ENCODE peak calls at places on chromosomes 16 and 17, in five cellular contexts. One of them, this sample, is unnamed. For H3K27me3 and H3K4me1, the result is how much of the 10 kb centered on the place peaks cover.

GRCh38 chr17:17552351-17553216 is 38.9 kb downstream of the PEMT start:
- DNase-seq in breast epithelium: no peak
- DNase-seq in adrenal gland: no peak
- DNase-seq in heart left ventricle: peak
- DNase-seq in prostate gland: no peak
- DNase-seq in this sample: no peak

GRCh38 chr16:30377812-30378235 is 3.2 kb downstream of the MYL11 start:
- DNase-seq in heart left ventricle: peak
- DNase-seq in prostate gland: peak
- DNase-seq in breast epithelium: peak
- DNase-seq in adrenal gland: peak
- DNase-seq in this sample: peak

GRCh38 chr17:19014628-19015215 is 10.2 kb upstream of the FAM83G start:
- DNase-seq in heart left ventricle: peak
- DNase-seq in adrenal gland: no peak
- DNase-seq in prostate gland: no peak
- DNase-seq in breast epithelium: no peak
- DNase-seq in this sample: no peak

GRCh38 chr16:30882429-30883310 is 11.2 kb downstream of the BCL7C start:
- DNase-seq in heart left ventricle: no peak
- DNase-seq in breast epithelium: no peak
- DNase-seq in adrenal gland: no peak
- DNase-seq in prostate gland: no peak
- DNase-seq in this sample: no peak

GRCh38 chr16:69386596-69386995 is 789 bp upstream of the TERF2 start:
- DNase-seq in breast epithelium: no peak
- DNase-seq in adrenal gland: no peak
- DNase-seq in prostate gland: no peak
- DNase-seq in heart left ventricle: no peak
- DNase-seq in this sample: no peak

GRCh38 chr16:52569296-52569695 is 22.4 kb upstream of the TOX3 start:
- DNase-seq in prostate gland: no peak
- DNase-seq in heart left ventricle: no peak
- DNase-seq in breast epithelium: no peak
- DNase-seq in adrenal gland: no peak
- DNase-seq in this sample: no peak

GRCh38 chr17:53118948-53119347 is 703.8 kb upstream of the KIF2B start:
- DNase-seq in heart left ventricle: no peak
- DNase-seq in adrenal gland: no peak
- DNase-seq in breast epithelium: no peak
- DNase-seq in prostate gland: no peak
- DNase-seq in this sample: no peak

GRCh38 chr17:35087731-35088646 is 24.5 kb upstream of the RFFL start:
- DNase-seq in breast epithelium: peak
- DNase-seq in prostate gland: peak
- DNase-seq in adrenal gland: peak
- DNase-seq in heart left ventricle: peak
- DNase-seq in this sample: peak

GRCh38 chr16:11251525-11252481 is 4.2 kb downstream of the SOCS1 start:
- DNase-seq in adrenal gland: no peak
- DNase-seq in heart left ventricle: no peak
- DNase-seq in breast epithelium: no peak
- DNase-seq in prostate gland: no peak
- DNase-seq in this sample: no peak

GRCh38 chr17:56912105-56912999 is 1.5 kb downstream of the TRIM25 start:
- DNase-seq in adrenal gland: peak
- DNase-seq in heart left ventricle: peak
- DNase-seq in breast epithelium: no peak
- DNase-seq in prostate gland: no peak
- DNase-seq in this sample: peak

GRCh38 chr17:58344047-58344790 is 7.8 kb downstream of the SUPT4H1 start:
- DNase-seq in breast epithelium: no peak
- DNase-seq in adrenal gland: peak
- DNase-seq in heart left ventricle: no peak
- DNase-seq in prostate gland: no peak
- DNase-seq in this sample: peak

GRCh38 chr16:67917852-67918236 is 13.8 kb downstream of the CTRL start:
- DNase-seq in heart left ventricle: no peak
- DNase-seq in prostate gland: no peak
- DNase-seq in adrenal gland: peak
- DNase-seq in breast epithelium: no peak
- DNase-seq in this sample: no peak

GRCh38 chr16:56861092-56861610 is 3.9 kb upstream of the SLC12A3 start:
- DNase-seq in prostate gland: no peak
- DNase-seq in heart left ventricle: no peak
- DNase-seq in adrenal gland: no peak
- DNase-seq in breast epithelium: no peak
- DNase-seq in this sample: peak

GRCh38 chr16:28106467-28106866 is 43.0 kb upstream of the GSG1L start:
- DNase-seq in prostate gland: no peak
- DNase-seq in breast epithelium: no peak
- DNase-seq in heart left ventricle: no peak
- DNase-seq in adrenal gland: peak
- DNase-seq in this sample: no peak

GRCh38 chr16:4316732-4317461 is 1.0 kb downstream of the GLIS2 start:
- DNase-seq in heart left ventricle: peak
- DNase-seq in breast epithelium: no peak
- DNase-seq in prostate gland: no peak
- DNase-seq in adrenal gland: peak
- DNase-seq in this sample: peak

GRCh38 chr17:68491381-68491849 is 20.8 kb upstream of the PRKAR1A start:
- DNase-seq in prostate gland: no peak
- DNase-seq in adrenal gland: peak
- DNase-seq in breast epithelium: no peak
- DNase-seq in heart left ventricle: peak
- DNase-seq in this sample: peak

GRCh38 chr17:15184872-15185624 is 80.1 kb downstream of the PMP22 start:
- DNase-seq in prostate gland: no peak
- DNase-seq in adrenal gland: no peak
- DNase-seq in heart left ventricle: no peak
- DNase-seq in breast epithelium: no peak
- DNase-seq in this sample: no peak

GRCh38 chr17:80871341-80871740 is 120.3 kb upstream of the CHMP6 start:
- DNase-seq in breast epithelium: peak
- DNase-seq in heart left ventricle: peak
- DNase-seq in prostate gland: no peak
- DNase-seq in adrenal gland: no peak
- DNase-seq in this sample: no peak

GRCh38 chr16:2815299-2815771 is 1.7 kb upstream of the PRSS21 start:
- DNase-seq in breast epithelium: peak
- DNase-seq in adrenal gland: no peak
- DNase-seq in prostate gland: no peak
- DNase-seq in heart left ventricle: no peak
- DNase-seq in this sample: no peak

GRCh38 chr16:2821483-2822157 is 4.6 kb downstream of the PRSS21 start:
- DNase-seq in breast epithelium: peak
- DNase-seq in prostate gland: no peak
- DNase-seq in heart left ventricle: no peak
- DNase-seq in adrenal gland: no peak
- DNase-seq in this sample: no peak

GRCh38 chr17:74272731-74273201 is 1.3 kb upstream of the DNAI2 start:
- DNase-seq in heart left ventricle: peak
- DNase-seq in breast epithelium: no peak
- DNase-seq in prostate gland: no peak
- DNase-seq in adrenal gland: no peak
- DNase-seq in this sample: no peak

GRCh38 chr17:78697122-78697845 is 84.8 kb downstream of the CYTH1 start:
- DNase-seq in breast epithelium: no peak
- DNase-seq in adrenal gland: peak
- DNase-seq in heart left ventricle: no peak
- DNase-seq in prostate gland: no peak
- DNase-seq in this sample: no peak

GRCh38 chr17:76495663-76496400 is 5.4 kb downstream of the RHBDF2 start:
- DNase-seq in prostate gland: no peak
- DNase-seq in breast epithelium: no peak
- DNase-seq in heart left ventricle: no peak
- DNase-seq in adrenal gland: no peak
- DNase-seq in this sample: no peak
- H3K27me3 ChIP-seq in prostate gland: under half
- H3K27me3 ChIP-seq in breast epithelium: under half
- H3K27me3 ChIP-seq in heart left ventricle: under half
- H3K27me3 ChIP-seq in adrenal gland: under half
- H3K27me3 ChIP-seq in this sample: under half

DNA sequence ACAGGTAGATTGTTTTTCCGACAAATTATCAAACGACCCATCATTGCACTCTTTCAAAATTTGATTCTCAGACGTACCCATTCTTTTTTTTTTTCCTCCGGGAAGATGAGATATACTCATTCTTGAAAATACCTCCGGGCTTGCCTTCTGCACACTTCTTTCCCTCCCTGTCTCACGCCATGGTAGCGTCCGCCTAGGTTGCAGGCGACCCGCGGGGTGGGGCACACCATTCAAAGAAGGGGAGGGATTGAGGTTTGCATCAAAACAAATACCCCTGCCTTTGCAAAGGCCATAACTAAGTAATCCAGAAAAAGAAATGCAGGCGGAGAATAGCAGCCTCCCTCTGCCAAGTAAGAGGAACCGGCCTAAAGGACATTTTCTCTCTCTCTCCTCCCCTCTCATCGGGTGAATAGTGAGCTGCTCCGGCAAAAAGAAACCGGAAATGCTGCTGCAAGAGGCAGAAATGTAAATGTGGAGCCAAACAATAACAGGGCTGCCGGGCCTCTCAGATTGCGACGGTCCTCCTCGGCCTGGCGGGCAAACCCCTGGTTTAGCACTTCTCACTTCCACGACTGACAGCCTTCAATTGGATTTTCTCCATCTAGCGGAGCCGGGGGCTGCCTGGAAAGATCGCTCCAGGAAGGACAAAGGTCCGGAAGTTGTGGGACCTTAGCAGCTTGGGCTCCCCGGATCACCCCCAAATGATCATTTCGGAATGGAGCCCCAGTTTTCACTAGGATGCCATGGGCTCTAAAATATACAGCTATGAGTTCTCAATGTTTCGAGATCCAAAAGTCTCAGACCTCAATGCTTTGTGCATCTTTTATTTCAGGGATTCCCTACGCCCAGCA is 844 bp downstream of the TP53 start:
- DNase-seq in prostate gland: peak
- DNase-seq in adrenal gland: peak
- DNase-seq in breast epithelium: peak
- DNase-seq in heart left ventricle: peak
- DNase-seq in this sample: peak
- TF ChIP-seq POLR2A in prostate gland: peak
- TF ChIP-seq POLR2A in adrenal gland: peak
- TF ChIP-seq POLR2A in breast epithelium: peak
- TF ChIP-seq POLR2A in heart left ventricle: peak
- TF ChIP-seq POLR2A in this sample: peak

GRCh38 chr17:41060052-41060604 is at the start of gene KRTAP2-3:
- DNase-seq in heart left ventricle: no peak
- DNase-seq in adrenal gland: no peak
- DNase-seq in prostate gland: no peak
- DNase-seq in breast epithelium: no peak
- DNase-seq in this sample: no peak

GRCh38 chr17:41063449-41063848 is 2.2 kb downstream of the KRTAP2-4 start:
- DNase-seq in breast epithelium: no peak
- DNase-seq in prostate gland: no peak
- DNase-seq in adrenal gland: no peak
- DNase-seq in heart left ventricle: no peak
- DNase-seq in this sample: no peak

GRCh38 chr17:41064301-41064700 is 1.4 kb downstream of the KRTAP2-4 start:
- DNase-seq in heart left ventricle: no peak
- DNase-seq in adrenal gland: no peak
- DNase-seq in prostate gland: no peak
- DNase-seq in breast epithelium: no peak
- DNase-seq in this sample: no peak

GRCh38 chr17:41058741-41059140 is 1.2 kb downstream of the KRTAP2-3 start:
- DNase-seq in prostate gland: no peak
- DNase-seq in breast epithelium: no peak
- DNase-seq in adrenal gland: no peak
- DNase-seq in heart left ventricle: no peak
- DNase-seq in this sample: no peak

DNA sequence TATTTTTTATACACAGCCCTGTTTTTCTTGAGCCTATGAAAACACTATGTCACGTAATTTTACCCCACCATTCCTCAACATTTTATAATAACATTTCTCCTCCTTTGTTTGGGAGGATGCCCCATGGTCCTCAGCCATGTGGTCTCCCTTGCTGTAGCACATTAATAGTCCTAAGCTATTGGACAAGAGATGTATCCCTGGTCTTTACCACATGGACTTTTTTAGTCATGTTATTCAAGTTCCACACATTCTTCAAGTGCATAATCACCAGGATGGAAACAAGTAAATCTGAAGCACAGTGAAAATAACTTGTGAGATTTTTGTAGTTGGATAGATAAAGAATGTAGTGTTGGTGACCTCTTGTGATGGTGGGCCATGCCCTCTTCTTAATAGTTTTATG is 2.1 kb upstream of the KRTAP2-3 start:
- DNase-seq in prostate gland: no peak
- DNase-seq in heart left ventricle: no peak
- DNase-seq in breast epithelium: no peak
- DNase-seq in adrenal gland: no peak
- DNase-seq in this sample: no peak
- H3K4me1 ChIP-seq in prostate gland: under half
- H3K4me1 ChIP-seq in heart left ventricle: under half
- H3K4me1 ChIP-seq in breast epithelium: under half
- H3K4me1 ChIP-seq in adrenal gland: under half
- H3K4me1 ChIP-seq in this sample: under half

GRCh38 chr17:5065227-5065744 is 13.0 kb upstream of the ZFP3 start:
- DNase-seq in adrenal gland: no peak
- DNase-seq in prostate gland: no peak
- DNase-seq in breast epithelium: no peak
- DNase-seq in heart left ventricle: no peak
- DNase-seq in this sample: no peak
- H3K27me3 ChIP-seq in adrenal gland: under half
- H3K27me3 ChIP-seq in prostate gland: under half
- H3K27me3 ChIP-seq in breast epithelium: under half
- H3K27me3 ChIP-seq in heart left ventricle: under half
- H3K27me3 ChIP-seq in this sample: under half

GRCh38 chr16:1743376-1744337 is 27.7 kb downstream of the NME3 start:
- DNase-seq in adrenal gland: no peak
- DNase-seq in heart left ventricle: no peak
- DNase-seq in breast epithelium: no peak
- DNase-seq in prostate gland: no peak
- DNase-seq in this sample: no peak
- TF ChIP-seq POLR2A in adrenal gland: no peak
- TF ChIP-seq POLR2A in heart left ventricle: no peak
- TF ChIP-seq POLR2A in breast epithelium: no peak
- TF ChIP-seq POLR2A in prostate gland: no peak
- TF ChIP-seq POLR2A in this sample: no peak

GRCh38 chr17:45123930-45124796 is 8.2 kb downstream of the PLCD3 start:
- DNase-seq in prostate gland: no peak
- DNase-seq in breast epithelium: no peak
- DNase-seq in adrenal gland: peak
- DNase-seq in heart left ventricle: peak
- DNase-seq in this sample: no peak
- H3K4me1 ChIP-seq in prostate gland: under half
- H3K4me1 ChIP-seq in breast epithelium: under half
- H3K4me1 ChIP-seq in adrenal gland: under half
- H3K4me1 ChIP-seq in heart left ventricle: under half
- H3K4me1 ChIP-seq in this sample: under half

This sample was measured in body of pancreas.